ENCODE peak calls at places on chromosomes 6 and 20, in six cellular contexts. One of them, this sample, is unnamed.
A peak's percentile ranks its signal among the peaks of the same experiment; 100 is the strongest.

GRCh38 chr20:63491635-63492230 is 7.2 kb downstream of the EEF1A2 start:
- DNase-seq in choroid plexus epithelial cell: no peak
- DNase-seq in COR-L47: no peak
- DNase-seq in PC-3: no peak
- DNase-seq in AG08395: no peak
- DNase-seq in activated T-cell treated with anti-CD3 and anti-CD28 coated beads, Interleukin-2, amount 50 U/mL, for 72 hours: no peak
- DNase-seq in this sample: no peak

GRCh38 chr20:16477632-16478031 is 95.6 kb downstream of the KIF16B start:
- DNase-seq in PC-3: peak; percentile 33
- DNase-seq in COR-L47: no peak
- DNase-seq in activated T-cell treated with anti-CD3 and anti-CD28 coated beads, Interleukin-2, amount 50 U/mL, for 72 hours: no peak
- DNase-seq in AG08395: no peak
- DNase-seq in choroid plexus epithelial cell: peak; percentile 41
- DNase-seq in this sample: peak; percentile 16

GRCh38 chr6:124990988-124991387 is 28.8 kb downstream of the RNF217 start:
- DNase-seq in activated T-cell treated with anti-CD3 and anti-CD28 coated beads, Interleukin-2, amount 50 U/mL, for 72 hours: no peak
- DNase-seq in choroid plexus epithelial cell: no peak
- DNase-seq in COR-L47: no peak
- DNase-seq in PC-3: no peak
- DNase-seq in AG08395: no peak
- DNase-seq in this sample: no peak

GRCh38 chr6:2798586-2799134 is 33.5 kb downstream of the WRNIP1 start:
- DNase-seq in COR-L47: no peak
- DNase-seq in AG08395: no peak
- DNase-seq in PC-3: no peak
- DNase-seq in choroid plexus epithelial cell: no peak
- DNase-seq in activated T-cell treated with anti-CD3 and anti-CD28 coated beads, Interleukin-2, amount 50 U/mL, for 72 hours: no peak
- DNase-seq in this sample: no peak

GRCh38 chr6:165439928-165440554 is 130.6 kb upstream of the C6orf118 start:
- DNase-seq in PC-3: peak; percentile 76
- DNase-seq in choroid plexus epithelial cell: peak; percentile 88
- DNase-seq in AG08395: peak; percentile 19
- DNase-seq in activated T-cell treated with anti-CD3 and anti-CD28 coated beads, Interleukin-2, amount 50 U/mL, for 72 hours: no peak
- DNase-seq in COR-L47: no peak
- DNase-seq in this sample: peak; percentile 5

GRCh38 chr20:63886921-63887320 is 8.0 kb upstream of the DNAJC5 start:
- DNase-seq in activated T-cell treated with anti-CD3 and anti-CD28 coated beads, Interleukin-2, amount 50 U/mL, for 72 hours: no peak
- DNase-seq in choroid plexus epithelial cell: no peak
- DNase-seq in PC-3: no peak
- DNase-seq in COR-L47: no peak
- DNase-seq in AG08395: no peak
- DNase-seq in this sample: no peak

GRCh38 chr6:41367700-41368099 is 32.3 kb downstream of the NCR2 start:
- DNase-seq in PC-3: peak; percentile 77
- DNase-seq in choroid plexus epithelial cell: peak; percentile 80
- DNase-seq in activated T-cell treated with anti-CD3 and anti-CD28 coated beads, Interleukin-2, amount 50 U/mL, for 72 hours: peak; percentile 14
- DNase-seq in AG08395: peak; percentile 71
- DNase-seq in COR-L47: peak; percentile 81
- DNase-seq in this sample: peak; percentile 69

GRCh38 chr6:123838612-123839279 is 35.1 kb downstream of the NKAIN2 start:
- DNase-seq in activated T-cell treated with anti-CD3 and anti-CD28 coated beads, Interleukin-2, amount 50 U/mL, for 72 hours: no peak
- DNase-seq in choroid plexus epithelial cell: no peak
- DNase-seq in COR-L47: no peak
- DNase-seq in PC-3: no peak
- DNase-seq in AG08395: no peak
- DNase-seq in this sample: no peak

GRCh38 chr6:27814665-27815424 is 97.4 kb downstream of the OR2B2 start:
- DNase-seq in AG08395: peak; percentile 87
- DNase-seq in activated T-cell treated with anti-CD3 and anti-CD28 coated beads, Interleukin-2, amount 50 U/mL, for 72 hours: peak; percentile 82
- DNase-seq in choroid plexus epithelial cell: peak; percentile 98
- DNase-seq in PC-3: peak; percentile 97
- DNase-seq in COR-L47: no peak
- DNase-seq in this sample: no peak

GRCh38 chr6:169800668-169801395 is 49.4 kb downstream of the ERMARD start:
- DNase-seq in activated T-cell treated with anti-CD3 and anti-CD28 coated beads, Interleukin-2, amount 50 U/mL, for 72 hours: no peak
- DNase-seq in PC-3: peak; percentile 64
- DNase-seq in choroid plexus epithelial cell: peak; percentile 71
- DNase-seq in AG08395: peak; percentile 81
- DNase-seq in COR-L47: peak; percentile 40
- DNase-seq in this sample: peak; percentile 84

GRCh38 chr6:143615785-143616184 is 62.0 kb upstream of the PHACTR2 start:
- DNase-seq in AG08395: no peak
- DNase-seq in choroid plexus epithelial cell: no peak
- DNase-seq in activated T-cell treated with anti-CD3 and anti-CD28 coated beads, Interleukin-2, amount 50 U/mL, for 72 hours: no peak
- DNase-seq in PC-3: no peak
- DNase-seq in COR-L47: no peak
- DNase-seq in this sample: no peak

GRCh38 chr6:159819098-159819497 is 19.0 kb downstream of the PNLDC1 start:
- DNase-seq in activated T-cell treated with anti-CD3 and anti-CD28 coated beads, Interleukin-2, amount 50 U/mL, for 72 hours: no peak
- DNase-seq in PC-3: no peak
- DNase-seq in COR-L47: no peak
- DNase-seq in choroid plexus epithelial cell: no peak
- DNase-seq in AG08395: no peak
- DNase-seq in this sample: no peak

GRCh38 chr20:2617099-2617714 is 35.2 kb upstream of the NOP56 start:
- DNase-seq in AG08395: no peak
- DNase-seq in COR-L47: no peak
- DNase-seq in PC-3: no peak
- DNase-seq in activated T-cell treated with anti-CD3 and anti-CD28 coated beads, Interleukin-2, amount 50 U/mL, for 72 hours: no peak
- DNase-seq in choroid plexus epithelial cell: no peak
- DNase-seq in this sample: no peak

GRCh38 chr20:12306107-12306506 is 388.4 kb downstream of the BTBD3 start:
- DNase-seq in AG08395: no peak
- DNase-seq in activated T-cell treated with anti-CD3 and anti-CD28 coated beads, Interleukin-2, amount 50 U/mL, for 72 hours: no peak
- DNase-seq in COR-L47: no peak
- DNase-seq in choroid plexus epithelial cell: peak; percentile 2
- DNase-seq in PC-3: no peak
- DNase-seq in this sample: no peak

GRCh38 chr6:79031821-79032590 is 46.0 kb downstream of the PHIP start:
- DNase-seq in COR-L47: no peak
- DNase-seq in PC-3: no peak
- DNase-seq in AG08395: peak; percentile 36
- DNase-seq in choroid plexus epithelial cell: peak; percentile 77
- DNase-seq in activated T-cell treated with anti-CD3 and anti-CD28 coated beads, Interleukin-2, amount 50 U/mL, for 72 hours: no peak
- DNase-seq in this sample: no peak

GRCh38 chr6:35304299-35304698 is 6.7 kb downstream of the DEF6 start:
- DNase-seq in COR-L47: no peak
- DNase-seq in AG08395: no peak
- DNase-seq in choroid plexus epithelial cell: no peak
- DNase-seq in PC-3: no peak
- DNase-seq in activated T-cell treated with anti-CD3 and anti-CD28 coated beads, Interleukin-2, amount 50 U/mL, for 72 hours: no peak
- DNase-seq in this sample: no peak

GRCh38 chr6:7298113-7298512 is 14.9 kb downstream of the SSR1 start:
- DNase-seq in COR-L47: no peak
- DNase-seq in activated T-cell treated with anti-CD3 and anti-CD28 coated beads, Interleukin-2, amount 50 U/mL, for 72 hours: no peak
- DNase-seq in AG08395: no peak
- DNase-seq in PC-3: no peak
- DNase-seq in choroid plexus epithelial cell: no peak
- DNase-seq in this sample: no peak

GRCh38 chr20:46012926-46013825 is 4.5 kb downstream of the MMP9 start:
- DNase-seq in activated T-cell treated with anti-CD3 and anti-CD28 coated beads, Interleukin-2, amount 50 U/mL, for 72 hours: no peak
- DNase-seq in PC-3: no peak
- DNase-seq in choroid plexus epithelial cell: no peak
- DNase-seq in COR-L47: no peak
- DNase-seq in AG08395: no peak
- DNase-seq in this sample: no peak

GRCh38 chr6:81067057-81067456 is 685.4 kb downstream of the TENT5A start:
- DNase-seq in PC-3: no peak
- DNase-seq in COR-L47: no peak
- DNase-seq in AG08395: no peak
- DNase-seq in choroid plexus epithelial cell: no peak
- DNase-seq in activated T-cell treated with anti-CD3 and anti-CD28 coated beads, Interleukin-2, amount 50 U/mL, for 72 hours: no peak
- DNase-seq in this sample: no peak

GRCh38 chr6:125477141-125477540 is 175.4 kb upstream of the HDDC2 start:
- DNase-seq in PC-3: no peak
- DNase-seq in activated T-cell treated with anti-CD3 and anti-CD28 coated beads, Interleukin-2, amount 50 U/mL, for 72 hours: no peak
- DNase-seq in choroid plexus epithelial cell: no peak
- DNase-seq in AG08395: no peak
- DNase-seq in COR-L47: no peak
- DNase-seq in this sample: no peak

GRCh38 chr20:61588356-61589054 is 336.4 kb downstream of the CDH4 start:
- DNase-seq in choroid plexus epithelial cell: peak; percentile 79
- DNase-seq in AG08395: peak; percentile 58
- DNase-seq in COR-L47: no peak
- DNase-seq in activated T-cell treated with anti-CD3 and anti-CD28 coated beads, Interleukin-2, amount 50 U/mL, for 72 hours: no peak
- DNase-seq in PC-3: no peak
- DNase-seq in this sample: no peak

GRCh38 chr20:62796699-62797491 is 622 bp downstream of the MRGBP start:
- DNase-seq in choroid plexus epithelial cell: no peak
- DNase-seq in activated T-cell treated with anti-CD3 and anti-CD28 coated beads, Interleukin-2, amount 50 U/mL, for 72 hours: no peak
- DNase-seq in PC-3: no peak
- DNase-seq in AG08395: no peak
- DNase-seq in COR-L47: no peak
- DNase-seq in this sample: no peak

GRCh38 chr6:100099189-100100074 is 105.4 kb upstream of the MCHR2 start:
- DNase-seq in activated T-cell treated with anti-CD3 and anti-CD28 coated beads, Interleukin-2, amount 50 U/mL, for 72 hours: no peak
- DNase-seq in COR-L47: peak; percentile 26
- DNase-seq in AG08395: peak; percentile 24
- DNase-seq in choroid plexus epithelial cell: peak; percentile 58
- DNase-seq in PC-3: peak; percentile 59
- DNase-seq in this sample: no peak

GRCh38 chr6:30491963-30492616 is 2.8 kb downstream of the HLA-E start:
- DNase-seq in COR-L47: no peak
- DNase-seq in PC-3: no peak
- DNase-seq in choroid plexus epithelial cell: no peak
- DNase-seq in AG08395: no peak
- DNase-seq in activated T-cell treated with anti-CD3 and anti-CD28 coated beads, Interleukin-2, amount 50 U/mL, for 72 hours: no peak
- DNase-seq in this sample: no peak

GRCh38 chr20:419556-420168 is 11.6 kb downstream of the RBCK1 start:
- DNase-seq in PC-3: no peak
- DNase-seq in activated T-cell treated with anti-CD3 and anti-CD28 coated beads, Interleukin-2, amount 50 U/mL, for 72 hours: no peak
- DNase-seq in COR-L47: peak; percentile 82
- DNase-seq in AG08395: no peak
- DNase-seq in choroid plexus epithelial cell: no peak
- DNase-seq in this sample: no peak